ENCODE peak calls at places on chromosomes 7 and 10, in seven cellular contexts. C is HT1080; Z is M059J; D is CMK; A is CD4-positive, alpha-beta T cell; J is AG09319; W is H54. R is an unnamed sample.

GRCh38 chr7:131959106-131959812 is 402.8 kb upstream of the PODXL start:
- DNase-seq in C (no peak), Z (no peak), D (no peak), A (no peak), J (no peak), W (no peak), R (no peak)

GRCh38 chr7:150398108-150398964 is 19.2 kb downstream of the ZNF775 start:
- DNase-seq in C (no peak), Z (no peak), D (no peak), A (no peak), J (no peak), W (no peak), R (no peak)

GRCh38 chr7:139133335-139134139 is 24.0 kb upstream of the ZC3HAV1 start:
- DNase-seq in C (peak; percentile 84), Z (peak; percentile 89), D (peak; percentile 45), A (peak; percentile 87), J (peak; percentile 67), W (peak; percentile 63), R (no peak)

GRCh38 chr7:137296551-137296950 is 47.0 kb downstream of the PTN start:
- DNase-seq in C (no peak), Z (no peak), D (no peak), A (no peak), J (no peak), W (no peak), R (no peak)

GRCh38 chr7:73971315-73971700 is 56.7 kb upstream of the ELN start:
- DNase-seq in C (no peak), Z (no peak), D (no peak), A (no peak), J (no peak), W (no peak), R (no peak)

GRCh38 chr7:93147358-93147757 is 827 bp downstream of the SAMD9L start:
- DNase-seq in C (peak; percentile 52), Z (peak; percentile 84), D (no peak), A (peak; percentile 0), J (peak; percentile 14), W (no peak), R (no peak)

GRCh38 chr10:79559726-79560125 is 481 bp downstream of the SFTPA2 start:
- DNase-seq in C (peak; percentile 55), Z (peak; percentile 49), D (no peak), A (no peak), J (no peak), W (peak; percentile 62), R (no peak)

GRCh38 chr7:78090616-78091015 is 292.0 kb downstream of the PHTF2 start:
- DNase-seq in C (no peak), Z (peak; percentile 15), D (no peak), A (no peak), J (no peak), W (no peak), R (no peak)

GRCh38 chr10:122830273-122830964 is 15.2 kb downstream of the CUZD1 start:
- DNase-seq in C (no peak), Z (no peak), D (no peak), A (no peak), J (no peak), W (no peak), R (no peak)

GRCh38 chr7:33784000-33784399 is 121.3 kb upstream of the BMPER start:
- DNase-seq in C (no peak), Z (no peak), D (no peak), A (no peak), J (no peak), W (no peak), R (no peak)

GRCh38 chr10:59872892-59873463 is 33.4 kb downstream of the CCDC6 start:
- DNase-seq in C (peak; percentile 48), Z (peak; percentile 58), D (no peak), A (no peak), J (peak; percentile 56), W (no peak), R (peak; percentile 78)

GRCh38 chr10:65950075-65950474 is 975.8 kb upstream of the LRRTM3 start:
- DNase-seq in C (peak; percentile 65), Z (peak; percentile 0), D (no peak), A (no peak), J (no peak), W (no peak), R (no peak)

GRCh38 chr7:139032473-139032872 is 3.4 kb downstream of the ZC3HAV1L start:
- DNase-seq in C (no peak), Z (no peak), D (no peak), A (no peak), J (no peak), W (no peak), R (no peak)

GRCh38 chr10:73424478-73424877 is 8.9 kb downstream of the MSS51 start:
- DNase-seq in C (no peak), Z (peak; percentile 23), D (no peak), A (no peak), J (no peak), W (no peak), R (no peak)

GRCh38 chr10:14185501-14186045 is 145.2 kb downstream of the FRMD4A start:
- DNase-seq in C (peak; percentile 99), Z (peak; percentile 95), D (peak; percentile 58), A (peak; percentile 15), J (no peak), W (peak; percentile 70), R (peak; percentile 21)

GRCh38 chr7:102434039-102434481 is 685 bp downstream of the ORAI2 start:
- DNase-seq in C (peak; percentile 37), Z (no peak), D (no peak), A (no peak), J (no peak), W (no peak), R (no peak)

GRCh38 chr10:119521443-119522204 is 20.9 kb downstream of the RGS10 start:
- DNase-seq in C (peak; percentile 94), Z (peak; percentile 89), D (no peak), A (no peak), J (no peak), W (peak; percentile 91), R (no peak)

GRCh38 chr10:68330852-68331454 is 911 bp upstream of the HNRNPH3 start:
- DNase-seq in C (no peak), Z (peak; percentile 42), D (no peak), A (peak; percentile 13), J (no peak), W (no peak), R (no peak)

GRCh38 chr10:12013926-12014325 is 28.7 kb downstream of the UPF2 start:
- DNase-seq in C (no peak), Z (no peak), D (no peak), A (no peak), J (no peak), W (no peak), R (no peak)

GRCh38 chr7:91941450-91941849 is 788 bp downstream of the AKAP9 start:
- DNase-seq in C (peak; percentile 24), Z (peak; percentile 45), D (no peak), A (peak; percentile 27), J (no peak), W (no peak), R (no peak)

GRCh38 chr10:71880425-71881306 is 29.6 kb upstream of the PSAP start:
- DNase-seq in C (peak; percentile 10), Z (no peak), D (peak; percentile 78), A (no peak), J (no peak), W (no peak), R (no peak)

GRCh38 chr7:94274828-94275227 is 119.9 kb upstream of the COL1A2 start:
- DNase-seq in C (no peak), Z (no peak), D (no peak), A (no peak), J (no peak), W (no peak), R (no peak)

GRCh38 chr7:106032295-106032694 is 69.2 kb downstream of the CDHR3 start:
- DNase-seq in C (no peak), Z (no peak), D (no peak), A (no peak), J (no peak), W (no peak), R (no peak)

GRCh38 chr7:113907617-113908016 is 11.2 kb downstream of the PPP1R3A start:
- DNase-seq in C (no peak), Z (no peak), D (no peak), A (no peak), J (no peak), W (no peak), R (no peak)

GRCh38 chr7:111113263-111114017 is 22.5 kb downstream of the LRRN3 start:
- DNase-seq in C (peak; percentile 62), Z (peak; percentile 75), D (no peak), A (no peak), J (no peak), W (no peak), R (no peak)

GRCh38 chr10:91596821-91597396 is 36.0 kb downstream of the PPP1R3C start:
- DNase-seq in C (peak; percentile 91), Z (peak; percentile 68), D (no peak), A (no peak), J (no peak), W (no peak), R (no peak)

GRCh38 chr10:74910604-74911355 is 84.4 kb downstream of the KAT6B start:
- DNase-seq in C (no peak), Z (no peak), D (no peak), A (no peak), J (no peak), W (no peak), R (no peak)

GRCh38 chr10:119166564-119166963 is 1.1 kb upstream of the SFXN4 start:
- DNase-seq in C (no peak), Z (no peak), D (no peak), A (no peak), J (no peak), W (no peak), R (no peak)

GRCh38 chr7:42869131-42870020 is 42.5 kb downstream of the C7orf25 start:
- DNase-seq in C (no peak), Z (peak; percentile 93), D (no peak), A (no peak), J (no peak), W (no peak), R (no peak)